ENCODE peak calls at places on chromosomes 16 and 17, in seven cellular contexts. N is body of pancreas, X is mammary epithelial cell, T is uterus, P is heart left ventricle, Y is pancreas, Z is stomach. A is an unnamed sample. For H3K27me3, the result is how much of the 10 kb centered on the place peaks cover.

GRCh38 chr17:49183341-49183740 is 27.0 kb downstream of the GNGT2 start:
- DNase-seq in X (no peak), Z (no peak), Y (no peak), P (no peak), T (no peak), N (no peak), A (no peak)

GRCh38 chr17:42623732-42624596 is 14.5 kb downstream of the TUBG1 start:
- DNase-seq in N (peak), Y (peak), Z (peak), P (no peak), T (no peak), X (peak), A (no peak)

GRCh38 chr17:83203073-83203471 is 123.7 kb downstream of the METRNL start:
- DNase-seq in Z (peak), T (peak), N (peak), Y (no peak), X (peak), P (peak), A (no peak)

GRCh38 chr17:65360961-65361552 is 200.4 kb downstream of the AXIN2 start:
- DNase-seq in Y (no peak), X (no peak), N (no peak), P (no peak), T (no peak), Z (no peak), A (no peak)

GRCh38 chr16:57096793-57097192 is 4.4 kb downstream of the CPNE2 start:
- DNase-seq in X (no peak), Y (no peak), Z (no peak), T (no peak), P (no peak), N (no peak), A (no peak)

GRCh38 chr17:39400547-39401411 is 647 bp downstream of the FBXL20 start:
- DNase-seq in T (no peak), P (peak), N (peak), Z (peak), Y (no peak), X (peak), A (peak)

GRCh38 chr17:16945141-16945493 is 26.8 kb downstream of the TNFRSF13B start:
- DNase-seq in P (no peak), N (no peak), Y (no peak), Z (no peak), X (no peak), T (no peak), A (peak)

GRCh38 chr17:77451894-77452852 is 311.4 kb downstream of the SEC14L1 start:
- DNase-seq in N (peak), Z (peak), P (no peak), T (peak), Y (peak), X (peak), A (peak)

DNA sequence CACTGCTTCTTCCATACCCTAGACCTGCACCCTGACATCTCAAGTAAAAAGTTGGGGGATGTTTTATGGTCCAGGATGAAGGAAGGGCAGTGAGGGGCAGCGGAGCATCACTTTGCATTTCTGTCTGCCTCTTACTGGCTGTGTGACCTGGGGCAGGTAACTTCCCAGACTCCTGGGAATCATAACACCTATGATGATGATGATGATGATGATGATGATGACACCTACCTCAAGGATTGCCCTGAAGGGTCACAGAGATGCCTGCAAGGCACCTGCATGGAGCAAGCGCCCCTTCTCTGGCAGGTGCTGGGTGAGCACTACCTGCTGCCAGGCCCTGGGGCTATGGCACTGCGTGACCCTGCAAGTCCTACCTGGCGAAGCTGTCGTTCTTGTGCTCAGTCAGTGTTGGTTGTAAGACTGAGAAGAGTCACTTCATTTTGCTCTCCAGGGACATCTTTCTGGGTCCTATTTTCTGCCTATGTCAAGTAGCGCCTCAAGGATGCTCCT is 46.2 kb upstream of the STH start:
- DNase-seq in X (no peak), T (no peak), P (no peak), N (no peak), Z (no peak), Y (no peak), A (no peak)
- H3K27me3 ChIP-seq in X (under half), T (under half), P (under half), N (under half), Z (under half), Y (under half), A (under half)

GRCh38 chr16:88936008-88936912 is 40.7 kb downstream of the CBFA2T3 start:
- DNase-seq in Z (no peak), X (no peak), N (peak), P (peak), T (no peak), Y (no peak), A (no peak)
- TF ChIP-seq CTCF in Z (no peak), X (no peak), N (peak), P (no peak), T (no peak), Y (no peak), A (no peak)

GRCh38 chr17:74922694-74923537 is at the start of gene USH1G:
- DNase-seq in T (peak), Y (no peak), X (no peak), Z (no peak), P (peak), N (no peak), A (no peak)

GRCh38 chr17:74921045-74921681 is 1.9 kb downstream of the USH1G start:
- DNase-seq in X (peak), Y (no peak), N (no peak), Z (no peak), T (peak), P (peak), A (no peak)

GRCh38 chr17:74921769-74922168 is 1.3 kb downstream of the USH1G start:
- DNase-seq in Z (no peak), P (peak), X (no peak), Y (no peak), N (no peak), T (no peak), A (no peak)

GRCh38 chr17:74920679-74921044 is 2.4 kb downstream of the USH1G start:
- DNase-seq in Y (no peak), T (no peak), N (no peak), X (peak), P (no peak), Z (no peak), A (no peak)

GRCh38 chr17:74922172-74922571 is 883 bp downstream of the USH1G start:
- DNase-seq in P (peak), Z (no peak), N (no peak), T (no peak), X (no peak), Y (no peak), A (no peak)
- H3K27me3 ChIP-seq in P (half or more), Z (half or more), N (under half), T (under half), X (under half), Y (under half), A (under half)

GRCh38 chr16:78926723-78927200 is 673.8 kb downstream of the MAF start:
- DNase-seq in P (no peak), T (no peak), N (no peak), Z (no peak), X (no peak), Y (no peak), A (no peak)

GRCh38 chr16:78930561-78930960 is 670.0 kb downstream of the MAF start:
- DNase-seq in Y (no peak), N (peak), T (no peak), Z (no peak), X (no peak), P (no peak), A (no peak)

GRCh38 chr16:78919852-78920251 is 680.7 kb downstream of the MAF start:
- DNase-seq in T (no peak), P (no peak), N (no peak), X (no peak), Z (no peak), Y (no peak), A (no peak)

GRCh38 chr16:78929798-78930197 is 670.7 kb downstream of the MAF start:
- DNase-seq in N (no peak), T (no peak), X (no peak), P (no peak), Z (no peak), Y (no peak), A (no peak)

GRCh38 chr16:78925071-78925714 is 675.3 kb downstream of the MAF start:
- DNase-seq in X (no peak), N (peak), P (no peak), Y (peak), Z (peak), T (no peak), A (no peak)
- TF ChIP-seq CTCF in X (peak), N (peak), P (peak), Y (peak), Z (peak), T (no peak), A (peak)

GRCh38 chr17:79182176-79183160 is 107.8 kb downstream of the ENGASE start:
- DNase-seq in X (no peak), Y (no peak), P (no peak), N (no peak), T (no peak), Z (no peak), A (no peak)
- H3K27me3 ChIP-seq in X (under half), Y (under half), P (half or more), N (under half), T (under half), Z (half or more), A (under half)

DNA sequence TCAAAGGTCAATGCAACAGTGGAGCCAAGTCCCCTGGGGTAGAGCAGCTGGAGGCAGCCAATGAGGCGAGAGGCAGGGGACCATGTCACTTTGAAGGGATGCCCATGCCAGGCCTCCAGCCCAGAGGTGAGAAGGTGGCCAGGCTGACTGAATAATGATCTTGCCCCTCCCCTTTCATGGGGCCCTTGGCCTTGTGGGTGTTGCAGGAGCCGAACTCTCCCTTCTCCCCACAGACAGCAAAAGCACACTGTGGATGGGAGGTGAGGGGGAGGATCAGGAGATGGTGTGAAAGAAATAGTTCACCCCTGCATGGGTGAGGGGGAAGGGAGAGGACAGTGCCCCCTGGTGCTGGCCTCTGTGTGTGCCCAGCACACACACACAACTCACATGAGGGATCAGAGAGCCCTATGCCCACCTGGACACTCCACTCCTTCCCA is 15.8 kb upstream of the TBX21 start:
- DNase-seq in Y (no peak), Z (no peak), N (no peak), X (no peak), T (no peak), P (no peak), A (no peak)
- TF ChIP-seq CTCF in Y (no peak), Z (no peak), N (peak), X (no peak), T (no peak), P (no peak), A (peak)

DNA sequence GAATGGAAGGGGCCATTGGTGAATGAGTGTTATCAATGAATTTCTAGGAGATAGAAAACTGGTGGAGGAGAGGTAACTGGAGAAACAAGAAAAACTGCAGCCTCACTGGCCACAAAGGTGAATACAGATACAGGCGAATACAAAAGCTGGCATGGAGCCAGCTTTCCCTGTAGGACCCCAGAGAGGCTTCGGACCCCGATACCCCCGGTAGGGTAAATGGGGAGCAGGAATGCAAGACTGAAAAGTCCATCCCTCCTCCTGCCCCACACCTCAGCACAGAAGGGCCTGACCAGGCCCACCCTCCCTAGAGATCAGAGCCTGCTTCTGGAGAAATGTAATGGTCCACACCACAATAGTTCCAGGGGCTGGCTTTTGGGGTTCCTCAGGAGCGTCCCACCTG is 4.9 kb upstream of the MYLK3 start:
- DNase-seq in T (no peak), X (no peak), Y (no peak), P (no peak), Z (no peak), N (no peak), A (no peak)
- H3K27me3 ChIP-seq in T (under half), X (under half), Y (under half), P (under half), Z (under half), N (under half), A (under half)

GRCh38 chr16:30961384-30961783 is 3.8 kb downstream of the SETD1A start:
- DNase-seq in N (no peak), Z (no peak), X (no peak), T (no peak), P (no peak), Y (no peak), A (no peak)

GRCh38 chr16:30956601-30957455 is 726 bp upstream of the SETD1A start:
- DNase-seq in P (peak), Y (peak), N (peak), Z (peak), X (peak), T (peak), A (peak)

GRCh38 chr16:30954993-30955392 is 2.6 kb upstream of the SETD1A start:
- DNase-seq in Z (no peak), Y (no peak), N (no peak), X (no peak), P (no peak), T (no peak), A (no peak)

GRCh38 chr16:30958164-30959083 is 870 bp downstream of the SETD1A start:
- DNase-seq in Y (peak), N (peak), T (peak), P (peak), Z (peak), X (peak), A (no peak)

GRCh38 chr16:30957456-30958163 is at the start of gene SETD1A:
- DNase-seq in Y (peak), X (peak), T (peak), P (peak), N (peak), Z (peak), A (peak)
- TF ChIP-seq CTCF in Y (no peak), X (no peak), T (no peak), P (no peak), N (no peak), Z (no peak), A (peak)

DNA sequence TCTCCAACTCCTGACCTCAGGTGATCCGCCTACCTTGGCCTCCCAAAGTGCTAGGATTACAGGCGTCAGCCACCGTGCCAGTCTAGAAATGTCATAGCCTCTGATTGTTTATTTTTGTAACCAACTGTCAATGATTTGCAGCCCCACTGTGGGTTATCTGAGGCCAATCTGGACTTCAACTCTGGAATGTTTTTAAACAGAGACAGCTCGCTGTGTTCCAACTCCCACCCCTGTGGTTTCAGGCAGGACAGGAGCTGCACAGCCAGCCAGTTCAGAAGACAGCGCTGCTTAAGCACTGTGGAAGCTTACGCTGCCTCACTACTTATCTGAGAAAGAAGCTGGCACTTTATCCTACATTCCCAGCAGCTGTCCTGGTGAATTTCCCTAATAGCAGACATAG is 19.5 kb downstream of the MRM3 start:
- DNase-seq in Y (no peak), X (no peak), T (no peak), N (peak), P (no peak), Z (no peak), A (no peak)
- H3K27me3 ChIP-seq in Y (under half), X (under half), T (under half), N (under half), P (under half), Z (under half), A (under half)

A was measured in dorsolateral prefrontal cortex.